ENCODE peak calls at places on chromosomes 4 and X, in seven cellular contexts. B is psoas muscle; I is spleen; N is hepatocyte; K is CD8-positive, alpha-beta memory T cell; M is left ventricle myocardium inferior; C is IMR-90. V is an unnamed sample.

GRCh38 chrX:43000121-43000520 is 222.2 kb upstream of the PPP1R2C start:
- DNase-seq in B (no peak), I (no peak), N (no peak), K (no peak), M (no peak), C (no peak), V (no peak)

GRCh38 chr4:93659629-93660028 is 168.9 kb upstream of the ATOH1 start:
- DNase-seq in B (no peak), I (no peak), N (no peak), K (no peak), M (no peak), C (peak; percentile 30), V (no peak)

GRCh38 chr4:136637071-136637777 is 895.1 kb downstream of the PCDH18 start:
- DNase-seq in B (peak; percentile 44), I (no peak), N (peak; percentile 36), K (no peak), M (no peak), C (peak; percentile 4), V (peak; percentile 18)

GRCh38 chrX:37846141-37846540 is 1.2 kb downstream of the DYNLT3 start:
- DNase-seq in B (no peak), I (no peak), N (no peak), K (peak; percentile 9), M (no peak), C (peak; percentile 18), V (no peak)

GRCh38 chrX:153723351-153724251 is 586 bp downstream of the BCAP31 start:
- DNase-seq in B (peak; percentile 63), I (peak; percentile 90), N (peak; percentile 57), K (peak; percentile 57), M (no peak), C (peak; percentile 37), V (peak; percentile 13)

GRCh38 chr4:142567620-142568451 is 278.3 kb downstream of the INPP4B start:
- DNase-seq in B (no peak), I (no peak), N (peak; percentile 60), K (no peak), M (no peak), C (peak; percentile 47), V (no peak)

GRCh38 chr4:185847352-185848078 is 35.5 kb upstream of the SORBS2 start:
- DNase-seq in B (no peak), I (no peak), N (peak; percentile 60), K (no peak), M (peak; percentile 76), C (peak; percentile 73), V (peak; percentile 94)

GRCh38 chr4:188821500-188821899 is 682.3 kb downstream of the TRIML1 start:
- DNase-seq in B (no peak), I (no peak), N (no peak), K (no peak), M (no peak), C (no peak), V (no peak)

GRCh38 chr4:55183926-55184599 is 58.7 kb upstream of the KDR start:
- DNase-seq in B (no peak), I (no peak), N (peak; percentile 70), K (no peak), M (no peak), C (peak; percentile 97), V (peak; percentile 98)

GRCh38 chr4:86306816-86307215 is 53.0 kb downstream of the MAPK10 start:
- DNase-seq in B (no peak), I (no peak), N (no peak), K (no peak), M (no peak), C (peak; percentile 83), V (peak; percentile 14)

GRCh38 chr4:34183916-34184315 is 2060.4 kb downstream of the ARAP2 start:
- DNase-seq in B (no peak), I (no peak), N (no peak), K (no peak), M (no peak), C (no peak), V (no peak)

GRCh38 chrX:153731117-153731844 is 6.6 kb downstream of the ABCD1 start:
- DNase-seq in B (no peak), I (no peak), N (no peak), K (no peak), M (no peak), C (no peak), V (no peak)

GRCh38 chr4:122663814-122664610 is 43.1 kb upstream of the IL21 start:
- DNase-seq in B (no peak), I (no peak), N (no peak), K (no peak), M (no peak), C (peak; percentile 49), V (no peak)

GRCh38 chrX:85630901-85631300 is 251.4 kb upstream of the POF1B start:
- DNase-seq in B (no peak), I (no peak), N (no peak), K (no peak), M (no peak), C (no peak), V (no peak)

GRCh38 chr4:115537387-115537786 is 424.0 kb upstream of the NDST4 start:
- DNase-seq in B (no peak), I (no peak), N (peak; percentile 5), K (no peak), M (no peak), C (no peak), V (no peak)

GRCh38 chr4:39446842-39447573 is 11.7 kb downstream of the RPL9 start:
- DNase-seq in B (peak; percentile 75), I (peak; percentile 92), N (peak; percentile 73), K (peak; percentile 31), M (peak; percentile 51), C (peak; percentile 28), V (peak; percentile 57)

GRCh38 chr4:21195682-21196081 is 495.4 kb downstream of the PACRGL start:
- DNase-seq in B (no peak), I (no peak), N (no peak), K (no peak), M (no peak), C (no peak), V (no peak)

GRCh38 chrX:40773809-40774208 is 38.5 kb upstream of the MED14 start:
- DNase-seq in B (no peak), I (no peak), N (no peak), K (no peak), M (no peak), C (peak; percentile 60), V (peak; percentile 47)

GRCh38 chrX:79181401-79181800 is 36.9 kb downstream of the GPR174 start:
- DNase-seq in B (no peak), I (no peak), N (no peak), K (no peak), M (no peak), C (no peak), V (no peak)
- H3K27ac ChIP-seq in B (no peak overlapping the region), I (no peak overlapping the region), N (no peak overlapping the region), K (no peak overlapping the region), M (no peak overlapping the region), C (no peak overlapping the region), V (no peak overlapping the region)

GRCh38 chrX:14528629-14529287 is 578 bp upstream of the GLRA2 start:
- DNase-seq in B (peak; percentile 41), I (peak; percentile 56), N (peak; percentile 71), K (peak; percentile 6), M (peak; percentile 18), C (peak; percentile 5), V (peak; percentile 68)

GRCh38 chrX:14533867-14534266 is 4.5 kb downstream of the GLRA2 start:
- DNase-seq in B (no peak), I (no peak), N (no peak), K (no peak), M (no peak), C (no peak), V (no peak)

DNA sequence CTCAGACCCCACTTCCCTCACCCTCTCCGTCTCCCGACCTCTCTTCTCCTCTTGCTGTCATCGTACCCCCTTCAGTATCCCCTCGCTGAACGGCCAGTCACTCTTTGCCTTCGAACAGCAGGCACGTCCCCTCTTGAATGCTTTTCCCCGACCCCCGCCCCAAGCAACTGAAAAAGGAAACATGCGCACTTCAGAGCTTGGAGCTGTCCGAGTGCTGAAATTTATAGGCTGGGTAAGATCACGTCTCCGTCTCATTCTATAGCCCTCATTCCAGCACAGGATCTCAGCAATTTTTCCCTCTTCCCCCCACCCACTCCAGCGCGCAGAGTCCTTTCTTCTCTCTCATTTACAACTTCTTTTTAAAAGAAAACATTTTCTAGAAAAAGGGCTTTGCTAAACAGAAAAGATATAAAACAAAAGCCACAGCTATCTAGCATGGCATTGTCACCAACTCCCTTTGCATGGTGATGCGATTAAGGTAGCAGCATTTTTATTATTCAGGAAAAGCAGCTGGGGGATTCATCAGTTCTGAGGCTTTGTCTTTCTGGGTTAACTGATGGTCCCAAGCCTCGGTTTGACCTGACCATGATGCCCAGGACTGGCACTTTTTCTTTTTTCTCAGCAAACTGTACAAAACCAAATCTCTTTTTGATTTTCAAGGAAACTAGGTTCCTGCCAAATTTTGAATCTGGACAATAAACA is at the start of gene GLRA2:
- DNase-seq in B (no peak), I (no peak), N (peak; percentile 58), K (no peak), M (no peak), C (peak; percentile 13), V (peak; percentile 2)
- H3K4me3 ChIP-seq in B (no peak within 1 kb of the TSS), I (no peak within 1 kb of the TSS), N (no peak within 1 kb of the TSS), K (no peak within 1 kb of the TSS), M (no peak within 1 kb of the TSS), C (no peak within 1 kb of the TSS), V (peak within 1 kb of the TSS; percentile 32)

GRCh38 chr4:134028411-134028810 is 173.2 kb downstream of the PABPC4L start:
- DNase-seq in B (no peak), I (no peak), N (no peak), K (no peak), M (no peak), C (no peak), V (no peak)
- H3K27ac ChIP-seq in B (no peak overlapping the region), I (no peak overlapping the region), N (peak overlapping the region; percentile 72), K (no peak overlapping the region), M (no peak overlapping the region), C (no peak overlapping the region), V (no peak overlapping the region)

GRCh38 chr4:77782102-77782835 is 36.9 kb downstream of the CNOT6L start:
- DNase-seq in B (no peak), I (no peak), N (no peak), K (no peak), M (no peak), C (no peak), V (no peak)

GRCh38 chr4:77776182-77777134 is 42.7 kb downstream of the CNOT6L start:
- DNase-seq in B (no peak), I (no peak), N (no peak), K (no peak), M (no peak), C (peak; percentile 58), V (no peak)

GRCh38 chr4:77771566-77771965 is 47.6 kb downstream of the CNOT6L start:
- DNase-seq in B (no peak), I (no peak), N (no peak), K (no peak), M (no peak), C (no peak), V (no peak)

GRCh38 chr4:77773101-77773500 is 46.1 kb downstream of the CNOT6L start:
- DNase-seq in B (no peak), I (no peak), N (no peak), K (no peak), M (no peak), C (peak; percentile 87), V (no peak)

DNA sequence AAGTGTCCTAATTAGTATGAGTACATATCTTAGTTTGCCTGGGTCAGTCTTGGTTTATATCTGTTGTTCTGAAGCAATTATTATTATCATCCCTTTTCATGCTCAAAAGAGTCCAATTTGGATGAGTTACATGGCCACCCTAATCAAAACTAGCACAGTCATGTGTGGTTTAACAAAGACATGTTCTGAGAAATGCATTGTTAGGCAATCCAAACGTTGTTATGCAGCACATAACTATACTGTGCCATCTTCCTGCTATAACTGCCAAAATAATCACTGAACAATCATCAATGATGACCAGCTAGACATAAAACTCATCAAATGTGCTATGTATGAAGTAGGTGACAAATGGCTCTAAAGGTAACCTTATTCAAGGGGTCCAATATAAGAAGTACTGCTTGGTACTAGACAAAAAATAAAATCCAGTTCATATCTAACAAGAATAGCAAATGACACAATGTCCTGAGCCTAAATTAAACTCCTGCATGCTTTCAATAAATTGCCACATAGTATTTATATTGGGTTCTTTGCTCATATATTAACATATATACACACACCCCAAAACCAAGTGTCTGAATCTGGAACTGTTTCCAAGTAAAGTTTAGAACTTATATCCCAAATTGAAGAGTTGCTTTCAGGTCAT is 41.9 kb downstream of the CNOT6L start:
- DNase-seq in B (no peak), I (no peak), N (no peak), K (no peak), M (no peak), C (peak; percentile 9), V (no peak)
- H3K4me3 ChIP-seq in B (peak overlapping the region; percentile 31), I (no peak overlapping the region), N (no peak overlapping the region), K (no peak overlapping the region), M (no peak overlapping the region), C (no peak overlapping the region), V (no peak overlapping the region)